ENCODE peak calls at places on chromosomes 7 and 10, in four cellular contexts. G is dorsolateral prefrontal cortex, N is right lobe of liver, E is astrocyte. K is an unnamed sample. For H3K27me3, the result is how much of the 10 kb centered on the place peaks cover.

GRCh38 chr10:7559447-7559846 is 107.3 kb downstream of the ITIH5 start:
- DNase-seq in E (no peak), G (no peak), N (no peak), K (no peak)

GRCh38 chr10:115903845-115904244 is 369.2 kb downstream of the GFRA1 start:
- DNase-seq in G (no peak), E (no peak), N (no peak), K (no peak)

GRCh38 chr7:75649462-75649861 is 89.3 kb downstream of the HIP1 start:
- DNase-seq in G (no peak), E (no peak), N (peak), K (no peak)

GRCh38 chr10:45599646-45600045 is 72.9 kb downstream of the ZFAND4 start:
- DNase-seq in E (no peak), N (no peak), G (no peak), K (no peak)

GRCh38 chr7:145534301-145534700 is 582.3 kb upstream of the CNTNAP2 start:
- DNase-seq in N (no peak), E (no peak), G (no peak), K (no peak)

GRCh38 chr10:86868353-86868752 is 89.1 kb downstream of the MMRN2 start:
- DNase-seq in G (no peak), N (peak), E (peak), K (no peak)

GRCh38 chr7:28005848-28006233 is 174.8 kb downstream of the JAZF1 start:
- DNase-seq in E (peak), G (no peak), N (no peak), K (no peak)

GRCh38 chr7:114708646-114709045 is 213.2 kb upstream of the MDFIC start:
- DNase-seq in N (no peak), E (no peak), G (no peak), K (no peak)

GRCh38 chr7:259751-260405 is 30.1 kb upstream of the FOXL3 start:
- DNase-seq in N (no peak), G (no peak), E (no peak), K (no peak)

GRCh38 chr10:30178565-30178964 is 119.2 kb upstream of the JCAD start:
- DNase-seq in E (peak), N (no peak), G (no peak), K (no peak)

GRCh38 chr10:97222346-97222961 is 36.7 kb upstream of the SLIT1 start:
- DNase-seq in G (no peak), N (no peak), E (no peak), K (no peak)

GRCh38 chr7:157703534-157704195 is 366.9 kb downstream of the DNAJB6 start:
- DNase-seq in N (no peak), E (no peak), G (peak), K (no peak)

GRCh38 chr7:87220026-87220733 is 648 bp upstream of the TMEM243 start:
- DNase-seq in N (peak), E (peak), G (peak), K (peak)

GRCh38 chr10:14812271-14812670 is 25.6 kb downstream of the CDNF start:
- DNase-seq in E (no peak), G (no peak), N (no peak), K (no peak)

GRCh38 chr7:130758429-130759056 is 24.5 kb upstream of the KLF14 start:
- DNase-seq in G (no peak), N (no peak), E (peak), K (no peak)

GRCh38 chr7:73647725-73648592 is 19.7 kb upstream of the VPS37D start:
- DNase-seq in N (peak), G (no peak), E (no peak), K (no peak)

GRCh38 chr7:27411145-27411544 is 168.5 kb downstream of the EVX1 start:
- DNase-seq in N (no peak), G (no peak), E (no peak), K (no peak)

GRCh38 chr10:126247454-126247975 is 140.8 kb downstream of the ADAM12 start:
- DNase-seq in N (no peak), G (no peak), E (peak), K (no peak)

GRCh38 chr10:64175271-64175962 is 654.2 kb downstream of the REEP3 start:
- DNase-seq in E (no peak), N (no peak), G (no peak), K (no peak)

GRCh38 chr10:103784723-103785418 is 70.5 kb downstream of the SH3PXD2A start:
- DNase-seq in E (no peak), N (no peak), G (no peak), K (no peak)

GRCh38 chr7:25771491-25771890 is 380.5 kb upstream of the NFE2L3 start:
- DNase-seq in G (no peak), E (no peak), N (no peak), K (no peak)

GRCh38 chr7:42272793-42273665 is 36.0 kb upstream of the GLI3 start:
- DNase-seq in E (peak), N (no peak), G (no peak), K (no peak)

GRCh38 chr10:29189272-29189671 is 99.6 kb upstream of the LYZL1 start:
- DNase-seq in N (no peak), E (peak), G (no peak), K (no peak)

GRCh38 chr7:153641202-153641601 is 411.0 kb upstream of the DPP6 start:
- DNase-seq in E (no peak), N (no peak), G (no peak), K (no peak)

GRCh38 chr7:82750007-82750406 is 306.4 kb upstream of the CACNA2D1 start:
- DNase-seq in G (no peak), N (no peak), E (no peak), K (no peak)

GRCh38 chr10:85008493-85009181 is 680.2 kb downstream of the CCSER2 start:
- DNase-seq in G (no peak), N (no peak), E (no peak), K (no peak)

GRCh38 chr10:70538731-70539338 is 60.3 kb downstream of the PALD1 start:
- DNase-seq in E (no peak), N (no peak), G (no peak), K (no peak)

GRCh38 chr10:116802474-116802873 is 46.8 kb upstream of the ENO4 start:
- DNase-seq in N (no peak), G (no peak), E (no peak), K (no peak)

GRCh38 chr10:88116491-88116890 is 253.1 kb downstream of the PTEN start:
- DNase-seq in E (peak), N (no peak), G (no peak), K (no peak)

GRCh38 chr10:35778344-35778743 is 136.2 kb upstream of the FZD8 start:
- DNase-seq in E (no peak), G (no peak), N (no peak), K (no peak)

GRCh38 chr7:41245916-41246315 is 457.0 kb downstream of the INHBA start:
- DNase-seq in N (no peak), E (no peak), G (no peak), K (no peak)

DNA sequence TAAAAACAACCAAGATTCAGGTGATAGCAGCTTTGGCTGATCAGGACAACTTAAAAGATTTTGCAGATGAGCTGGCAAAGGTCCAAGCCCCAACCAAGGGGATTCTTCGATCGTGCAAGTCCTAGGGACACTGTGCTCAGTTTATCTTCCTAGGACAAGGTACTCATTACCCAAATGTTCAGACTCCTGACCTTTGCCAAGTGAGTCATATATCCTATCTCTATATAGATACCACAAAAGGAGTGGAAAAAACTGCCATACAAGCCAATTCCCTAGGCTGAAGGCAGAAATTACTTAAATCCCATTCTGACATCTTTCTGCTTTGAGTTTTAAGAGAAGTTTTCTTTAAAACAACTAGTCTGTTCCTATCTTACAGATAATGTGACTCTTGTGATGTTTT is 142.5 kb upstream of the ASAH2 start:
- DNase-seq in G (no peak), E (peak), N (peak), K (no peak)
- H3K4me3 ChIP-seq in G (no peak), E (no peak), N (no peak), K (no peak)

GRCh38 chr10:79065853-79066252 is 2.9 kb upstream of the ZMIZ1 start:
- DNase-seq in E (no peak), G (no peak), N (no peak), K (no peak)

GRCh38 chr10:79065091-79065551 is 3.6 kb upstream of the ZMIZ1 start:
- DNase-seq in G (no peak), N (no peak), E (no peak), K (no peak)

GRCh38 chr10:79067241-79068202 is 1.2 kb upstream of the ZMIZ1 start:
- DNase-seq in G (peak), E (peak), N (peak), K (peak)

GRCh38 chr10:79068203-79068561 is 584 bp upstream of the ZMIZ1 start:
- DNase-seq in G (no peak), N (no peak), E (no peak), K (no peak)

DNA sequence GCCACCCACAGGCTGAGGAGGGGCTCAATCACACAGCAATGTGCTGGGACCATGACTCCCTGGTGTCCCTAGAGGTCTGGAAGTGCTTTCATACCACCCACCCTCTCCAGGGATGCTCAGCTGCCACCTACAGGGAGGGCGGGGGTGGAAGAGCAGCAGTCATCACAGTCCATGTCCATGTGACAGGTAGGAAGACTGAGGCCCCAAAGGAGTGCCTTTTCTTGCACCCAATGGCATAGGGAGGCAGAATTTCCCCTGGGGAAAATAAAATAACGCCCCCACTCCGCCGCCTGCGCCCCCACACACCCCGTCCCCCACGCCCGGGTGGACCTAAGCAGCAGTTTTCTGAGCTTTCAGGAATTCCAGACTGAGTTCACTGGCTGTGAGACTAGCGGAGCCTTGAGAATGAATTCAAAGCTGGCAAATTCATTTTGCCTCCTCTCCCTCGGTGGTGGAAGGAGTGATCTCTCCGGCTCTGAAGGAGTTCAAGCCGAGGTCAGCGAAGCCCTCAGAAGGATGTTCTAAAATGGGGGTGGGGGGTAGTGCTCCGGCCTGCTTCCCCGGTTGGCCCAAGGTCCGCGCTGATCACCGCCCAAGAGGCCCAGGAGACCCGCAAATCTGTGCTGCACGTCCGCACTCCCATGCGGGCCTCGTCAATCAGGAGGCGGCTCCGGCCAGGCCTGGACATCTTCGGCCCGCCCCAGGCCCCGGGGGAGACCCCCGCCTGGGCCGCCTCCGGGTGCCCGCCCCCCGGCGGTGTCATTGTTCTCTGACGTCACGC is 2.1 kb upstream of the ZMIZ1 start:
- DNase-seq in N (no peak), G (no peak), E (no peak), K (no peak)
- TF ChIP-seq CTCF in N (peak), G (no peak), E (no peak), K (peak)

GRCh38 chr10:78548369-78548985 is 514.8 kb downstream of the RPS24 start:
- DNase-seq in E (no peak), G (no peak), N (no peak), K (no peak)

GRCh38 chr10:78545756-78546155 is 512.1 kb downstream of the RPS24 start:
- DNase-seq in E (no peak), N (no peak), G (no peak), K (no peak)

GRCh38 chr10:78549536-78549935 is 515.9 kb downstream of the RPS24 start:
- DNase-seq in N (no peak), E (peak), G (no peak), K (no peak)

GRCh38 chr10:78547905-78548304 is 514.2 kb downstream of the RPS24 start:
- DNase-seq in E (no peak), G (no peak), N (no peak), K (no peak)

DNA sequence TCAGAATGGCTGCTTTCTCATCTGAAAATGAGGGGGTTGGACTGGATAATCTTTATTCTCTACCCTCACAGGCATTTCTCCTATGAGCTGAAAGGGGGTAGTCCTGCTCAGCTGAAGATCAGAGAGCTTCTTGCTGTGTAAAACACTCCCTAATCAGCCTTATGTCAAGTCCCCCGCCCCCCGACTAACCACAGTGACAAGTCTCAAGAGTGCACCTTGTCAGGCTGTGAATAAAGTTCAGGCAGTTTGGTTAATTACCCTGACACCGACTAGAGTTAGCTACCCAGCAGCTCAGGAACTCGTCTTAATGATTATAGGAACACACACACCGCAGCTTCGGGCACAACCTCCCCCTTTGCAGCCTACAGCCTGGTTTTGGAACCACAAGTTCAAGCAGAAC is 513.7 kb downstream of the RPS24 start:
- DNase-seq in E (no peak), N (no peak), G (no peak), K (no peak)
- H3K27me3 ChIP-seq in E (under half), N (under half), G (under half), K (under half)

GRCh38 chr7:104328970-104329825 is 795 bp downstream of the LHFPL3 start:
- DNase-seq in E (no peak), N (no peak), G (no peak), K (peak)
- H3K4me3 ChIP-seq in E (peak), N (no peak), G (peak), K (peak)

GRCh38 chr7:102286237-102287081 is at the start of gene SH2B2:
- DNase-seq in E (peak), N (peak), G (no peak), K (peak)
- TF ChIP-seq CTCF in E (no peak), N (no peak), G (no peak), K (no peak)

DNA sequence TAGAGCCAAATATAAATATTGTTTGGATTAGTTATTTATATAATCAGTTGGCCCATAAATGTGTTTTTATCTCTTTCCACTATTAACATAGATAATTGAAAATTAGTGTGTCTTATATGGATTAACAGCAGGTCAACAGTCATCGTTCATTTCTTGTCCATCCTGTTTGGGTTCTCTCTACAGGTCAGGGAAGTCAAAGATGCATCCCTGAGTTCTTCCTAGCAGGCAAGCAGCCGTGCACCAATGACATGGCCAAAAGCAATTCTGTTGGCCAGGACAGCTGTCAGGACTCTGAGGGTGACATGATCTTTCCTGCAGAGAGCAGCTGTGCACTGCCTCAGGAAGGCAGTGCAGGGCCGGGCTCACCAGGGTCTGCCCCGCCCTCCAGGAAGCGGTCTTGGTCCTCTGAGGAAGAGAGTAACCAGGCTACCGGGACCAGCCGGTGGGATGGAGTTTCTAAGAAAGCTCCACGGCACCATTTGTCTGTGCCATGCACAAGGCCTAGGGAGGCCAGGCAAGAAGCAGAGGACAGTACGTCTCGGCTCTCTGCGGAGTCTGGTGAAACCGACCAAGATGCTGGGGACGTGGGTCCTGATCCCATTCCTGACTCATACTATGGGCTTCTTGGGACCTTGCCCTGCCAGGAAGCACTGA is 15.9 kb downstream of the FBH1 start:
- DNase-seq in G (no peak), N (peak), E (no peak), K (no peak)
- H3K27me3 ChIP-seq in G (under half), N (under half), E (under half), K (under half)

DNA sequence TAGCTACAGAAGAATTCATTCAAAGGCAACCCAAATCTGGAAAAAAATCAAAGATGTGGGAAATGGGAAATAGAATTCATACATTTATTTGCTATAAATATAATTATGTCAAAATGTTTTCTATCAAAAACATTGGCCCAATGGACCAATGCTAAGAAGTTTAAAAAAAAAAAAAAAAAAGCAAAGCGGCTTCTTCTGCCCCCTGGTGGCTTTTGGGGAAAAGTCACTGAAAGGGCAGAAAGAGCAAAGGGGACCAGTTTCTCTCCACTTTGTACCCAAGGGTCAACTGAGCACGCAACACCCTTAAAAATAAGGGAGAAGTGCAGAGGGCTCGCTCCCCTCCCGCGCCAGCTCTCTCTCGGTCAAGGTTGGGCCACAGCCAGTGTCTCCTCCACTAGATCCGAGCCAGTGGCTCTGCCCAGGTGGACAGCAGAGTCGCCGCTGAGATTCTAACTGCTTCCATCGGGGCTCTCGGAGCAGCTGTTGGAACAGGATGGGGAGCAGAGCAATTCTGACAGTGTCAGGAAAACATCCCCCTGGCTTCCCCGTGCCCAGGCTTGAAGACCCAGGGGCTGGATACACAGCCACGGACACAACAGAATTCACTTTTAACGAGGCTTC is 136.4 kb upstream of the FGFR2 start:
- DNase-seq in G (no peak), N (no peak), E (no peak), K (no peak)
- H3K4me3 ChIP-seq in G (peak), N (no peak), E (no peak), K (no peak)